ENCODE peak calls at places on chromosomes 16 and 17, in nine cellular contexts. E, P, X, G, D, Z, F, S and O are unnamed samples.

GRCh38 chr17:39699818-39700147 is at the start of gene ERBB2:
- DNase-seq in E (peak), P (peak), X (peak), G (peak), D (peak), Z (peak), F (no peak), S (no peak), O (no peak)

GRCh38 chr17:27976331-27976730 is 66.1 kb upstream of the NLK start:
- DNase-seq in E (no peak), P (no peak), X (no peak), G (no peak), D (peak), Z (no peak), F (no peak), S (no peak), O (no peak)

GRCh38 chr16:79595261-79595660 is 5.3 kb downstream of the MAF start:
- DNase-seq in E (no peak), P (no peak), X (no peak), G (no peak), D (no peak), Z (no peak), F (no peak), S (no peak), O (no peak)

GRCh38 chr17:28744802-28745051 is 916 bp downstream of the TRAF4 start:
- DNase-seq in E (no peak), P (no peak), X (no peak), G (no peak), D (no peak), Z (no peak), F (no peak), S (no peak), O (no peak)

GRCh38 chr17:77206557-77206956 is 65.8 kb downstream of the SEC14L1 start:
- DNase-seq in E (no peak), P (no peak), X (no peak), G (no peak), D (no peak), Z (no peak), F (no peak), S (no peak), O (peak)

GRCh38 chr16:74973304-74973703 is 11.6 kb downstream of the WDR59 start:
- DNase-seq in E (no peak), P (no peak), X (no peak), G (no peak), D (no peak), Z (no peak), F (no peak), S (no peak), O (no peak)

GRCh38 chr17:76199466-76199865 is 40.8 kb downstream of the RNF157 start:
- DNase-seq in E (no peak), P (no peak), X (no peak), G (no peak), D (no peak), Z (no peak), F (peak), S (no peak), O (no peak)

GRCh38 chr16:70680495-70681381 is 5.1 kb downstream of the MTSS2 start:
- DNase-seq in E (no peak), P (no peak), X (no peak), G (no peak), D (no peak), Z (no peak), F (no peak), S (no peak), O (no peak)

GRCh38 chr17:57422574-57423164 is 166.3 kb downstream of the MSI2 start:
- DNase-seq in E (peak), P (no peak), X (peak), G (peak), D (no peak), Z (no peak), F (no peak), S (no peak), O (no peak)

GRCh38 chr16:48153689-48154265 is 2.0 kb downstream of the ABCC12 start:
- DNase-seq in E (no peak), P (no peak), X (no peak), G (no peak), D (no peak), Z (no peak), F (no peak), S (no peak), O (no peak)

GRCh38 chr16:54199486-54200160 is 87.0 kb downstream of the IRX3 start:
- DNase-seq in E (no peak), P (no peak), X (no peak), G (no peak), D (no peak), Z (no peak), F (no peak), S (no peak), O (no peak)

GRCh38 chr16:83652898-83653297 is 154.9 kb upstream of the HSBP1 start:
- DNase-seq in E (peak), P (no peak), X (no peak), G (no peak), D (no peak), Z (no peak), F (no peak), S (no peak), O (no peak)

GRCh38 chr17:71926746-71927398 is 193.9 kb upstream of the SOX9 start:
- DNase-seq in E (peak), P (no peak), X (no peak), G (no peak), D (no peak), Z (no peak), F (no peak), S (no peak), O (no peak)

GRCh38 chr16:27298132-27298531 is 15.6 kb upstream of the IL4R start:
- DNase-seq in E (no peak), P (no peak), X (no peak), G (no peak), D (no peak), Z (no peak), F (no peak), S (no peak), O (no peak)

GRCh38 chr17:83203073-83203471 is 123.7 kb downstream of the METRNL start:
- DNase-seq in E (peak), P (no peak), X (no peak), G (no peak), D (no peak), Z (no peak), F (no peak), S (no peak), O (no peak)